ENCODE peak calls at places on chromosomes 6 and 20, in eight cellular contexts. One of them, this sample, is unnamed.

GRCh38 chr6:135905604-135906300 is 54.3 kb downstream of the PDE7B start:
- DNase-seq in OCI-LY7: no peak
- DNase-seq in lung: no peak
- DNase-seq in mesendoderm: no peak
- DNase-seq in heart left ventricle: no peak
- DNase-seq in cardiac muscle cell: no peak
- DNase-seq in PC-9: no peak
- DNase-seq in psoas muscle: no peak
- DNase-seq in this sample: no peak

GRCh38 chr20:58714923-58715708 is 22.5 kb downstream of the NPEPL1 start:
- DNase-seq in mesendoderm: no peak
- DNase-seq in cardiac muscle cell: no peak
- DNase-seq in heart left ventricle: peak; percentile 4
- DNase-seq in OCI-LY7: no peak
- DNase-seq in psoas muscle: peak; percentile 29
- DNase-seq in lung: peak; percentile 25
- DNase-seq in PC-9: no peak
- DNase-seq in this sample: no peak

GRCh38 chr6:138571585-138572199 is 72.4 kb upstream of the NHSL1 start:
- DNase-seq in PC-9: no peak
- DNase-seq in cardiac muscle cell: no peak
- DNase-seq in heart left ventricle: no peak
- DNase-seq in lung: no peak
- DNase-seq in mesendoderm: no peak
- DNase-seq in psoas muscle: no peak
- DNase-seq in OCI-LY7: no peak
- DNase-seq in this sample: no peak

GRCh38 chr6:31149827-31150447 is 7.7 kb downstream of the CCHCR1 start:
- DNase-seq in lung: no peak
- DNase-seq in psoas muscle: peak; percentile 29
- DNase-seq in OCI-LY7: no peak
- DNase-seq in PC-9: no peak
- DNase-seq in mesendoderm: no peak
- DNase-seq in cardiac muscle cell: no peak
- DNase-seq in heart left ventricle: no peak
- DNase-seq in this sample: no peak

GRCh38 chr6:137873273-137873762 is 6.3 kb downstream of the TNFAIP3 start:
- DNase-seq in mesendoderm: no peak
- DNase-seq in cardiac muscle cell: no peak
- DNase-seq in OCI-LY7: no peak
- DNase-seq in lung: peak; percentile 85
- DNase-seq in psoas muscle: peak; percentile 62
- DNase-seq in PC-9: peak; percentile 53
- DNase-seq in heart left ventricle: peak; percentile 49
- DNase-seq in this sample: no peak

GRCh38 chr20:46933150-46933549 is 38.5 kb downstream of the EYA2 start:
- DNase-seq in psoas muscle: no peak
- DNase-seq in heart left ventricle: no peak
- DNase-seq in lung: no peak
- DNase-seq in PC-9: no peak
- DNase-seq in mesendoderm: no peak
- DNase-seq in OCI-LY7: no peak
- DNase-seq in cardiac muscle cell: no peak
- DNase-seq in this sample: no peak

GRCh38 chr6:10518461-10519216 is 2.5 kb upstream of the GCNT2 start:
- DNase-seq in mesendoderm: peak; percentile 56
- DNase-seq in cardiac muscle cell: no peak
- DNase-seq in psoas muscle: no peak
- DNase-seq in heart left ventricle: no peak
- DNase-seq in OCI-LY7: peak; percentile 26
- DNase-seq in PC-9: peak; percentile 82
- DNase-seq in lung: no peak
- DNase-seq in this sample: no peak

GRCh38 chr6:73657201-73657600 is 3.4 kb upstream of the SLC17A5 start:
- DNase-seq in PC-9: peak; percentile 71
- DNase-seq in cardiac muscle cell: no peak
- DNase-seq in heart left ventricle: no peak
- DNase-seq in mesendoderm: peak; percentile 23
- DNase-seq in lung: no peak
- DNase-seq in OCI-LY7: no peak
- DNase-seq in psoas muscle: no peak
- DNase-seq in this sample: no peak

GRCh38 chr6:5153186-5153585 is 68.0 kb downstream of the PPP1R3G start:
- DNase-seq in heart left ventricle: no peak
- DNase-seq in lung: no peak
- DNase-seq in mesendoderm: no peak
- DNase-seq in PC-9: no peak
- DNase-seq in OCI-LY7: no peak
- DNase-seq in cardiac muscle cell: no peak
- DNase-seq in psoas muscle: no peak
- DNase-seq in this sample: no peak

GRCh38 chr6:2192971-2193370 is 52.4 kb downstream of the GMDS start:
- DNase-seq in cardiac muscle cell: no peak
- DNase-seq in PC-9: no peak
- DNase-seq in psoas muscle: no peak
- DNase-seq in OCI-LY7: no peak
- DNase-seq in heart left ventricle: no peak
- DNase-seq in mesendoderm: no peak
- DNase-seq in lung: no peak
- DNase-seq in this sample: no peak

GRCh38 chr6:11828185-11828897 is 49.7 kb upstream of the ADTRP start:
- DNase-seq in heart left ventricle: no peak
- DNase-seq in OCI-LY7: peak; percentile 30
- DNase-seq in psoas muscle: no peak
- DNase-seq in PC-9: no peak
- DNase-seq in lung: no peak
- DNase-seq in cardiac muscle cell: no peak
- DNase-seq in mesendoderm: no peak
- DNase-seq in this sample: no peak

GRCh38 chr20:37309941-37310590 is 20.6 kb downstream of the MANBAL start:
- DNase-seq in psoas muscle: no peak
- DNase-seq in mesendoderm: no peak
- DNase-seq in cardiac muscle cell: no peak
- DNase-seq in lung: no peak
- DNase-seq in OCI-LY7: no peak
- DNase-seq in heart left ventricle: no peak
- DNase-seq in PC-9: no peak
- DNase-seq in this sample: no peak

GRCh38 chr6:17417817-17418216 is 24.4 kb downstream of the CAP2 start:
- DNase-seq in mesendoderm: peak; percentile 100
- DNase-seq in heart left ventricle: no peak
- DNase-seq in lung: no peak
- DNase-seq in OCI-LY7: no peak
- DNase-seq in PC-9: peak; percentile 61
- DNase-seq in cardiac muscle cell: peak; percentile 54
- DNase-seq in psoas muscle: no peak
- DNase-seq in this sample: no peak

GRCh38 chr6:145878591-145879295 is 64.1 kb upstream of the FBXO30 start:
- DNase-seq in psoas muscle: no peak
- DNase-seq in PC-9: no peak
- DNase-seq in mesendoderm: no peak
- DNase-seq in OCI-LY7: no peak
- DNase-seq in cardiac muscle cell: no peak
- DNase-seq in lung: no peak
- DNase-seq in heart left ventricle: no peak
- DNase-seq in this sample: no peak

GRCh38 chr20:35342154-35342769 is 50.0 kb upstream of the FAM83C start:
- DNase-seq in PC-9: no peak
- DNase-seq in mesendoderm: peak; percentile 78
- DNase-seq in cardiac muscle cell: peak; percentile 18
- DNase-seq in OCI-LY7: no peak
- DNase-seq in psoas muscle: no peak
- DNase-seq in heart left ventricle: no peak
- DNase-seq in lung: no peak
- DNase-seq in this sample: no peak

GRCh38 chr20:57547250-57547649 is 13.7 kb upstream of the PCK1 start:
- DNase-seq in heart left ventricle: no peak
- DNase-seq in OCI-LY7: no peak
- DNase-seq in psoas muscle: no peak
- DNase-seq in PC-9: peak; percentile 66
- DNase-seq in lung: no peak
- DNase-seq in mesendoderm: no peak
- DNase-seq in cardiac muscle cell: no peak
- DNase-seq in this sample: no peak

GRCh38 chr6:2554651-2555050 is 196.1 kb downstream of the MYLK4 start:
- DNase-seq in mesendoderm: no peak
- DNase-seq in cardiac muscle cell: no peak
- DNase-seq in lung: no peak
- DNase-seq in psoas muscle: no peak
- DNase-seq in heart left ventricle: no peak
- DNase-seq in PC-9: peak; percentile 67
- DNase-seq in OCI-LY7: no peak
- DNase-seq in this sample: no peak

GRCh38 chr20:63253065-63253437 is 1.2 kb downstream of the NKAIN4 start:
- DNase-seq in cardiac muscle cell: no peak
- DNase-seq in mesendoderm: no peak
- DNase-seq in lung: no peak
- DNase-seq in PC-9: no peak
- DNase-seq in OCI-LY7: no peak
- DNase-seq in heart left ventricle: no peak
- DNase-seq in psoas muscle: no peak
- DNase-seq in this sample: no peak

GRCh38 chr6:15329154-15329781 is 83.4 kb downstream of the JARID2 start:
- DNase-seq in lung: no peak
- DNase-seq in cardiac muscle cell: no peak
- DNase-seq in psoas muscle: no peak
- DNase-seq in PC-9: no peak
- DNase-seq in heart left ventricle: peak; percentile 28
- DNase-seq in OCI-LY7: no peak
- DNase-seq in mesendoderm: peak; percentile 55
- DNase-seq in this sample: no peak

GRCh38 chr6:35044145-35044745 is 96.9 kb downstream of the TCP11 start:
- DNase-seq in lung: peak; percentile 42
- DNase-seq in OCI-LY7: no peak
- DNase-seq in heart left ventricle: peak; percentile 51
- DNase-seq in PC-9: peak; percentile 28
- DNase-seq in cardiac muscle cell: no peak
- DNase-seq in mesendoderm: no peak
- DNase-seq in psoas muscle: no peak
- DNase-seq in this sample: no peak

GRCh38 chr6:17448165-17448564 is 54.8 kb downstream of the CAP2 start:
- DNase-seq in PC-9: no peak
- DNase-seq in psoas muscle: no peak
- DNase-seq in cardiac muscle cell: no peak
- DNase-seq in heart left ventricle: no peak
- DNase-seq in mesendoderm: no peak
- DNase-seq in lung: no peak
- DNase-seq in OCI-LY7: no peak
- DNase-seq in this sample: no peak

GRCh38 chr20:59158673-59159072 is 4.9 kb upstream of the ZNF831 start:
- DNase-seq in mesendoderm: no peak
- DNase-seq in lung: no peak
- DNase-seq in cardiac muscle cell: no peak
- DNase-seq in psoas muscle: no peak
- DNase-seq in OCI-LY7: no peak
- DNase-seq in PC-9: no peak
- DNase-seq in heart left ventricle: no peak
- DNase-seq in this sample: no peak

GRCh38 chr6:168056892-168057527 is 22.0 kb downstream of the FRMD1 start:
- DNase-seq in mesendoderm: no peak
- DNase-seq in OCI-LY7: no peak
- DNase-seq in psoas muscle: no peak
- DNase-seq in PC-9: no peak
- DNase-seq in cardiac muscle cell: no peak
- DNase-seq in heart left ventricle: no peak
- DNase-seq in lung: no peak
- DNase-seq in this sample: no peak

GRCh38 chr6:127291495-127291894 is 24.8 kb downstream of the RNF146 start:
- DNase-seq in mesendoderm: no peak
- DNase-seq in lung: no peak
- DNase-seq in heart left ventricle: no peak
- DNase-seq in cardiac muscle cell: no peak
- DNase-seq in PC-9: no peak
- DNase-seq in OCI-LY7: no peak
- DNase-seq in psoas muscle: no peak
- DNase-seq in this sample: no peak

GRCh38 chr6:169850154-169850553 is 98.7 kb downstream of the ERMARD start:
- DNase-seq in heart left ventricle: no peak
- DNase-seq in OCI-LY7: no peak
- DNase-seq in psoas muscle: no peak
- DNase-seq in cardiac muscle cell: no peak
- DNase-seq in PC-9: no peak
- DNase-seq in lung: no peak
- DNase-seq in mesendoderm: no peak
- DNase-seq in this sample: no peak

GRCh38 chr6:28207244-28208179 is 17.6 kb upstream of the ZSCAN9 start:
- DNase-seq in psoas muscle: no peak
- DNase-seq in cardiac muscle cell: peak; percentile 58
- DNase-seq in mesendoderm: peak; percentile 84
- DNase-seq in lung: no peak
- DNase-seq in PC-9: no peak
- DNase-seq in OCI-LY7: no peak
- DNase-seq in heart left ventricle: no peak
- DNase-seq in this sample: no peak

GRCh38 chr20:2402271-2402980 is 21.7 kb downstream of the TGM6 start:
- DNase-seq in OCI-LY7: no peak
- DNase-seq in psoas muscle: no peak
- DNase-seq in PC-9: peak; percentile 51
- DNase-seq in cardiac muscle cell: peak; percentile 30
- DNase-seq in mesendoderm: peak; percentile 33
- DNase-seq in heart left ventricle: no peak
- DNase-seq in lung: no peak
- DNase-seq in this sample: no peak

GRCh38 chr6:143150291-143150690 is 89.6 kb downstream of the AIG1 start:
- DNase-seq in PC-9: no peak
- DNase-seq in mesendoderm: no peak
- DNase-seq in psoas muscle: no peak
- DNase-seq in lung: no peak
- DNase-seq in cardiac muscle cell: no peak
- DNase-seq in OCI-LY7: no peak
- DNase-seq in heart left ventricle: no peak
- DNase-seq in this sample: no peak
- H3K27ac ChIP-seq in PC-9: no peak overlapping the region
- H3K27ac ChIP-seq in mesendoderm: no peak overlapping the region
- H3K27ac ChIP-seq in psoas muscle: no peak overlapping the region
- H3K27ac ChIP-seq in lung: no peak overlapping the region
- H3K27ac ChIP-seq in cardiac muscle cell: no peak overlapping the region
- H3K27ac ChIP-seq in OCI-LY7: no peak overlapping the region
- H3K27ac ChIP-seq in heart left ventricle: no peak overlapping the region
- H3K27ac ChIP-seq in this sample: no peak overlapping the region

GRCh38 chr6:39793528-39793927 is 1.4 kb downstream of the DAAM2 start:
- DNase-seq in heart left ventricle: no peak
- DNase-seq in cardiac muscle cell: no peak
- DNase-seq in mesendoderm: no peak
- DNase-seq in PC-9: no peak
- DNase-seq in OCI-LY7: no peak
- DNase-seq in lung: no peak
- DNase-seq in psoas muscle: no peak
- DNase-seq in this sample: no peak
- H3K27ac ChIP-seq in heart left ventricle: peak overlapping the region; percentile 54
- H3K27ac ChIP-seq in cardiac muscle cell: no peak overlapping the region
- H3K27ac ChIP-seq in mesendoderm: no peak overlapping the region
- H3K27ac ChIP-seq in PC-9: no peak overlapping the region
- H3K27ac ChIP-seq in OCI-LY7: no peak overlapping the region
- H3K27ac ChIP-seq in lung: peak overlapping the region; percentile 17
- H3K27ac ChIP-seq in psoas muscle: peak overlapping the region; percentile 82
- H3K27ac ChIP-seq in this sample: peak overlapping the region; percentile 89

GRCh38 chr6:111861321-111861938 is 11.8 kb downstream of the FYN start:
- DNase-seq in OCI-LY7: no peak
- DNase-seq in lung: no peak
- DNase-seq in psoas muscle: no peak
- DNase-seq in heart left ventricle: no peak
- DNase-seq in cardiac muscle cell: no peak
- DNase-seq in mesendoderm: no peak
- DNase-seq in PC-9: no peak
- DNase-seq in this sample: no peak
- H3K27ac ChIP-seq in OCI-LY7: no peak overlapping the region
- H3K27ac ChIP-seq in lung: no peak overlapping the region
- H3K27ac ChIP-seq in psoas muscle: no peak overlapping the region
- H3K27ac ChIP-seq in heart left ventricle: no peak overlapping the region
- H3K27ac ChIP-seq in cardiac muscle cell: no peak overlapping the region
- H3K27ac ChIP-seq in mesendoderm: no peak overlapping the region
- H3K27ac ChIP-seq in PC-9: no peak overlapping the region
- H3K27ac ChIP-seq in this sample: no peak overlapping the region

GRCh38 chr6:56604186-56604585 is 38.5 kb downstream of the DST start:
- DNase-seq in mesendoderm: no peak
- DNase-seq in cardiac muscle cell: no peak
- DNase-seq in OCI-LY7: no peak
- DNase-seq in lung: no peak
- DNase-seq in psoas muscle: no peak
- DNase-seq in heart left ventricle: no peak
- DNase-seq in PC-9: no peak
- DNase-seq in this sample: no peak
- H3K27ac ChIP-seq in mesendoderm: no peak overlapping the region
- H3K27ac ChIP-seq in cardiac muscle cell: no peak overlapping the region
- H3K27ac ChIP-seq in OCI-LY7: no peak overlapping the region
- H3K27ac ChIP-seq in lung: no peak overlapping the region
- H3K27ac ChIP-seq in psoas muscle: no peak overlapping the region
- H3K27ac ChIP-seq in heart left ventricle: no peak overlapping the region
- H3K27ac ChIP-seq in PC-9: no peak overlapping the region
- H3K27ac ChIP-seq in this sample: no peak overlapping the region